ENCODE peak calls at places on chromosomes 11 and 22, in six cellular contexts. V is GM13976; D is CD4-positive, alpha-beta T cell; J is fibroblast of pulmonary artery; Z is neural progenitor cell; W is choroid plexus epithelial cell. L is an unnamed sample.

GRCh38 chr11:73288873-73289707 is 17.0 kb downstream of the P2RY6 start:
- DNase-seq in V (peak), D (peak), J (peak), Z (peak), W (peak), L (peak)

GRCh38 chr11:134120143-134120850 is 51.4 kb downstream of the JAM3 start:
- DNase-seq in V (no peak), D (no peak), J (peak), Z (no peak), W (peak), L (no peak)

GRCh38 chr11:123063396-123064267 is 1.7 kb upstream of the HSPA8 start:
- DNase-seq in V (no peak), D (peak), J (peak), Z (no peak), W (peak), L (peak)

GRCh38 chr11:89441606-89442005 is 49.6 kb downstream of the NOX4 start:
- DNase-seq in V (no peak), D (no peak), J (no peak), Z (no peak), W (no peak), L (no peak)

GRCh38 chr11:125333354-125334077 is 162.5 kb downstream of the FEZ1 start:
- DNase-seq in V (no peak), D (no peak), J (no peak), Z (no peak), W (no peak), L (no peak)

GRCh38 chr11:74388678-74389327 is 9.4 kb downstream of the PGM2L1 start:
- DNase-seq in V (peak), D (peak), J (peak), Z (peak), W (peak), L (peak)

GRCh38 chr11:91978747-91979146 is 245.9 kb upstream of the FAT3 start:
- DNase-seq in V (no peak), D (no peak), J (no peak), Z (no peak), W (peak), L (no peak)

GRCh38 chr11:34594603-34595002 is 26.3 kb upstream of the EHF start:
- DNase-seq in V (no peak), D (no peak), J (no peak), Z (no peak), W (no peak), L (no peak)

GRCh38 chr22:16783930-16784354 is 41.3 kb downstream of the XKR3 start:
- DNase-seq in V (no peak), D (no peak), J (no peak), Z (peak), W (no peak), L (no peak)

GRCh38 chr11:120137187-120137610 is 714 bp downstream of the TRIM29 start:
- DNase-seq in V (peak), D (no peak), J (no peak), Z (no peak), W (no peak), L (peak)

GRCh38 chr11:68990995-68991780 is 10.4 kb upstream of the MRGPRD start:
- DNase-seq in V (no peak), D (no peak), J (no peak), Z (no peak), W (no peak), L (no peak)

GRCh38 chr11:124520253-124520854 is 23.1 kb downstream of the OR8B12 start:
- DNase-seq in V (no peak), D (no peak), J (no peak), Z (no peak), W (no peak), L (no peak)

GRCh38 chr11:76246271-76246933 is 40.1 kb upstream of the WNT11 start:
- DNase-seq in V (no peak), D (no peak), J (no peak), Z (no peak), W (no peak), L (no peak)

GRCh38 chr11:70303070-70303469 is 32.6 kb downstream of the PPFIA1 start:
- DNase-seq in V (no peak), D (no peak), J (peak), Z (no peak), W (no peak), L (no peak)

GRCh38 chr11:32052218-32052617 is 38.7 kb upstream of the RCN1 start:
- DNase-seq in V (peak), D (peak), J (peak), Z (peak), W (peak), L (peak)

GRCh38 chr11:76617553-76618265 is 52.8 kb downstream of the LRRC32 start:
- DNase-seq in V (no peak), D (no peak), J (peak), Z (no peak), W (peak), L (no peak)

GRCh38 chr11:17764446-17765218 is 30.1 kb downstream of the KCNC1 start:
- DNase-seq in V (no peak), D (no peak), J (no peak), Z (peak), W (no peak), L (no peak)

GRCh38 chr11:88489030-88489429 is 151.5 kb upstream of the CTSC start:
- DNase-seq in V (no peak), D (no peak), J (no peak), Z (no peak), W (peak), L (no peak)

GRCh38 chr11:57555393-57555792 is 12.1 kb downstream of the UBE2L6 start:
- DNase-seq in V (no peak), D (no peak), J (no peak), Z (no peak), W (no peak), L (no peak)

DNA sequence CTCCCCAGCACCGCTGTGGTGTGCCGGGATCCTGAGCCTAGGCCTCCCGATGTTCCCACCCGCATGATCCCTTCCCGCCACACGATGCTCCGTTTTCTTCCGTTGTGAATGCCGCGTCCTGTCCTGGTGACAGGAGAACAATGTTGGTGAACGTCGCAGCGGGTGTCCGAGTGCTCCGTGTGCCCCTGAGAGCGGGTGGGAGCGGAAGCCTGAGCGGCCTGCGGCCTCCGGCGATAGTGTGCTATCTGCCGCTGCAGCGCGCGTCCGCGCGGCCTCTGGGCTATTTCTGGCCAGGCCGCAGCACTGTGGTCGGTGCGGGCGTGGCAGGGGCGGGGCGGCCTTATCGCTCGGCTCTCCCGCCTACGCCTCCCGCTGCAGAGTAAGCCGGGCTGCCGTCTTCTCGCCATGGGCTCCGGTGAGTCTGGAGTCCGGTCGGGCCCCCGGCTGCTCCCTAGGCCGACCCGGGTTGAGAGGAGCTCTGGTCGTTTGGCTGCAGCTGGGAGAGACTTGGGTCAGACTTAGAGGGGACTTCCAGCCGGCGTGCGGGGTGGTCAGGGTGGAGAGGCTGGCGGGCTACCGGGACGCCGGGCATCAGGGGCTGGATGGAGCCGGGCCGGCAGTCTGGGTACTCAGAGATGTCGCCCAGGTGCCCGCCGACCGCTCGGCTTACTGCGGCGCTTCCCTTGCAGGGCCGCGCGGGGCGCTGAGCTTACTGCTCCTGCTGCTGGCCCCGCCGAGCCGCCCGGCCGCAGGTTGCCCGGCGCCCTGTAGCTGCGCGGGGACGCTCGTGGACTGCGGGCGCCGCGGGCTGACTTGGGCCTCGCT is at the start of gene GP1BB:
- DNase-seq in V (peak), D (peak), J (peak), Z (peak), W (peak), L (peak)
- TF ChIP-seq CTCF in V (no peak), D (no peak), J (no peak), Z (no peak), W (no peak), L (no peak)

GRCh38 chr11:66337103-66337899 is 1.1 kb upstream of the RIN1 start:
- DNase-seq in V (no peak), D (no peak), J (no peak), Z (no peak), W (peak), L (no peak)
- TF ChIP-seq CTCF in V (no peak), D (no peak), J (no peak), Z (no peak), W (peak), L (no peak)

DNA sequence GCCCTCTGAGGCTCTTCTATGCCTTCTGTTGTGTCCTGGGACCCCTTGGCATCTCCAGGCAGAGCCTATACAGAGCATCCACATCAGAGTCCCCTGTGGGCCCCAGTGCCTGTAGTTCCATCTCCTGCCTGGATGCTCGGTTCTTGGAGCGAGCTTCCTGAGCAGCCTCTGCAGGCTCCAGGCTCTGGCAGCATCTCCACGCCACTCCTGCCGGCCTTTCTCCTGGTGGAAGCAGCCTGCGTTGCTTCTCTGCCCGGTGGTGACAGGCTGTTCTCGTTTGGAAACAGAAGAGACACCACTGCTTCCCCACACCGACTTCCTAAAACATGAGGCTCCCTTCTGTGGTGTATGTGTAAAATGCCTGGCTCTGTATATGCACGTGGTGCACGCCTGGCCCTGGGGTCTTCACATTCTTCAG is 52.8 kb downstream of the BCR start:
- DNase-seq in V (no peak), D (no peak), J (peak), Z (no peak), W (peak), L (peak)
- TF ChIP-seq CTCF in V (no peak), D (no peak), J (peak), Z (no peak), W (peak), L (no peak)

DNA sequence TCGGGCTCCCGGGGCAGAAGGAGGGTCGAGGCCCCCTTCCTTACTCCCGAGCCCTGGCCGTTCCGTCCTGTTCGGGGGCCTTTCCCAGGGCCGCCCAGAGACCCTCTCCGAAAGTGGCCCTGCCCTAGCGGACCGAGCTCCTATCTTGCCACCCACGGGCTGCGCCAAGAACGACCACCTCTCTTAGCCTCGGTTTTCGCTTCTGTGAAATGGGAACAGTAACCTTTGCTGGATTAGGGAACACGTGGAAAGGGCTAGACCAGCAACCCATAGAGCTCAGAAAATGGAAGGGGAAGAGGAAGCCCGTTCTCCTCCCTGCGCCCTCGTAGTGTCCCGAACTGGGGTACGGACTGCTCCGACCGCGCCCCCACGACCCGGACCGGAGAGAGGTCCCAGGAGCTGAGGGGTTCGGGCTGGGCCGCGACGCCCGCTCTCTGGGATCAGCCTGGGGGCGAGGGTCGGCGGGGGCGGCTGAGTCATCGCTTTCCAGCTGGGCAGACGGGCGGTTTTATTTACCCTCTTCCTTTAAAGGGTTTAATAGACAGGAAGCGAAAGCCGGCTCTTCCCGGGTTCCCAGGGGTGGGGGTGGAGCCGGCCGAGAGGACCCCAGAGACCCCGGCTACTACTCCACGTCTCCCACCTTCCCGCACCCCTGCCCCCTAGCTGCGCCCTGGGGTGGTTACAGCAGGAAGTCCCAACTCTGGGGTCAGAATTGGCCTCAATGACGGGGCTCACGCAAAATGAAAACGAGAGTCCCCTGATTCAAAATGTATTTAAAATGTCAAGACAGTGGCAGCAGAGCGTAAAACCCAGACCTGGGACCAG is 872 bp upstream of the PHLDA2 start:
- DNase-seq in V (peak), D (no peak), J (no peak), Z (peak), W (peak), L (peak)
- TF ChIP-seq CTCF in V (peak), D (no peak), J (peak), Z (no peak), W (peak), L (no peak)

DNA sequence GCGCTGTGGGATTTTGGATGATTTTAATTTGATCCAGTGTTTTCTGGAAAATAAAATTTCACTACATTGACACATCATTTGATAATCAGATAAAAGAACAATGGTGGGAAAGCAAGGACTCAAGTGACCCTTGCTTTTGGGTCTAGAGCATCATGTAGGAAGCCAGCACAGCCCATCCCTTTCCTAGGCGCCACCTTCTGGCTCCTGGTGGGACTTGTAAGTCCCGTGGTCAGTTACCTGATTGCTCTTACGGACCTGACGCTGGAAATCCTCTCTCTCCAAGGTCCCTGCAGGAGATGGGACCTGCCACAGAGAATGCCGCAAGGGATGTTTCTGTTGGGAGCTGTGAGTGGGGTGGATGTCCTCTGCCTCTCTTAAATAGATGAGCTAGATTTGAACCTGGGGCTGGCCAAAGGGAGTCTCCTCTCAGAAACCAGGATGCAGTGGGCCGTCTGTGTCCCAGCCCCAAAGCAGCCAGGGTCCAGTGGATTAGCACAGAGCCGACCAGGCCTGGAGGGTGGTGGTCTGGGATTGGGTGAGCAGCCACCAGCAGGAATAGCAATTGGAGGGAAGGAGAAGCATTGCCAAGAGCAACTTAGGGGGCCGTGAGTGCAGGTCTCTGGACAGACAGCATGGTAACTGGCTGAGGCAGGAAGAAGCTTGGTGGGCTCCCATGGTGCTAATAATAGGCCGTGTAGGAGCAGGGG is 21.7 kb downstream of the TIMP3 start:
- DNase-seq in V (peak), D (no peak), J (peak), Z (peak), W (peak), L (peak)
- TF ChIP-seq CTCF in V (peak), D (no peak), J (peak), Z (peak), W (peak), L (peak)

GRCh38 chr22:31950226-31950625 is 5.9 kb downstream of the YWHAH start:
- DNase-seq in V (no peak), D (no peak), J (no peak), Z (no peak), W (no peak), L (no peak)
- TF ChIP-seq CTCF in V (no peak), D (no peak), J (no peak), Z (no peak), W (no peak), L (no peak)

GRCh38 chr11:26575946-26576345 is 3.9 kb upstream of the MUC15 start:
- DNase-seq in V (no peak), D (no peak), J (peak), Z (no peak), W (peak), L (no peak)

GRCh38 chr11:26579683-26580082 is 7.6 kb upstream of the MUC15 start:
- DNase-seq in V (no peak), D (no peak), J (no peak), Z (no peak), W (no peak), L (no peak)

GRCh38 chr11:26580929-26581328 is 8.9 kb upstream of the MUC15 start:
- DNase-seq in V (no peak), D (no peak), J (peak), Z (no peak), W (peak), L (no peak)

GRCh38 chr11:26583550-26583949 is 11.5 kb upstream of the MUC15 start:
- DNase-seq in V (no peak), D (no peak), J (peak), Z (no peak), W (peak), L (no peak)

GRCh38 chr11:26578998-26579635 is 7.1 kb upstream of the MUC15 start:
- DNase-seq in V (no peak), D (no peak), J (peak), Z (no peak), W (peak), L (no peak)
- TF ChIP-seq CTCF in V (no peak), D (no peak), J (no peak), Z (no peak), W (no peak), L (no peak)

L was measured in endothelial cell.